ENCODE peak calls at places on chromosomes 7 and 10, in four cellular contexts. One of them, this sample, is unnamed.

GRCh38 chr10:43282881-43283280 is 16.0 kb upstream of the RASGEF1A start:
- DNase-seq in transverse colon: no peak
- DNase-seq in SJSA1: no peak
- DNase-seq in naive thymus-derived CD4-positive, alpha-beta T cell: no peak
- DNase-seq in this sample: no peak

GRCh38 chr10:75776738-75777504 is 345.5 kb downstream of the LRMDA start:
- DNase-seq in transverse colon: no peak
- DNase-seq in SJSA1: no peak
- DNase-seq in naive thymus-derived CD4-positive, alpha-beta T cell: no peak
- DNase-seq in this sample: no peak

GRCh38 chr7:99617187-99617781 is 538 bp downstream of the ZSCAN25 start:
- DNase-seq in transverse colon: no peak
- DNase-seq in SJSA1: no peak
- DNase-seq in naive thymus-derived CD4-positive, alpha-beta T cell: no peak
- DNase-seq in this sample: no peak

GRCh38 chr10:94546058-94546595 is 539 bp downstream of the HELLS start:
- DNase-seq in transverse colon: no peak
- DNase-seq in SJSA1: no peak
- DNase-seq in naive thymus-derived CD4-positive, alpha-beta T cell: no peak
- DNase-seq in this sample: no peak

GRCh38 chr10:17644485-17644964 is 574 bp downstream of the STAM start:
- DNase-seq in transverse colon: no peak
- DNase-seq in SJSA1: no peak
- DNase-seq in naive thymus-derived CD4-positive, alpha-beta T cell: no peak
- DNase-seq in this sample: no peak

GRCh38 chr7:130371059-130371458 is 9.2 kb upstream of the CPA1 start:
- DNase-seq in transverse colon: peak; percentile 24
- DNase-seq in SJSA1: no peak
- DNase-seq in naive thymus-derived CD4-positive, alpha-beta T cell: no peak
- DNase-seq in this sample: no peak

GRCh38 chr10:86355571-86356038 is 11.0 kb downstream of the GRID1 start:
- DNase-seq in transverse colon: peak; percentile 45
- DNase-seq in SJSA1: no peak
- DNase-seq in naive thymus-derived CD4-positive, alpha-beta T cell: no peak
- DNase-seq in this sample: no peak

GRCh38 chr10:99431190-99431549 is 746 bp upstream of the GOT1 start:
- DNase-seq in transverse colon: peak; percentile 85
- DNase-seq in SJSA1: no peak
- DNase-seq in naive thymus-derived CD4-positive, alpha-beta T cell: peak; percentile 22
- DNase-seq in this sample: no peak

GRCh38 chr10:12589271-12589670 is 239.9 kb downstream of the CAMK1D start:
- DNase-seq in transverse colon: no peak
- DNase-seq in SJSA1: no peak
- DNase-seq in naive thymus-derived CD4-positive, alpha-beta T cell: no peak
- DNase-seq in this sample: no peak

GRCh38 chr7:44608916-44609648 is 2.7 kb downstream of the OGDH start:
- DNase-seq in transverse colon: no peak
- DNase-seq in SJSA1: peak; percentile 68
- DNase-seq in naive thymus-derived CD4-positive, alpha-beta T cell: no peak
- DNase-seq in this sample: no peak

GRCh38 chr7:41858196-41858595 is 155.3 kb upstream of the INHBA start:
- DNase-seq in transverse colon: no peak
- DNase-seq in SJSA1: no peak
- DNase-seq in naive thymus-derived CD4-positive, alpha-beta T cell: no peak
- DNase-seq in this sample: peak; percentile 42

GRCh38 chr7:51261950-51262795 is 54.4 kb downstream of the COBL start:
- DNase-seq in transverse colon: peak; percentile 47
- DNase-seq in SJSA1: no peak
- DNase-seq in naive thymus-derived CD4-positive, alpha-beta T cell: no peak
- DNase-seq in this sample: no peak

GRCh38 chr7:150879345-150879744 is 27.0 kb downstream of the AOC1 start:
- DNase-seq in transverse colon: no peak
- DNase-seq in SJSA1: no peak
- DNase-seq in naive thymus-derived CD4-positive, alpha-beta T cell: no peak
- DNase-seq in this sample: no peak

GRCh38 chr10:30017576-30017975 is 41.8 kb downstream of the JCAD start:
- DNase-seq in transverse colon: no peak
- DNase-seq in SJSA1: no peak
- DNase-seq in naive thymus-derived CD4-positive, alpha-beta T cell: no peak
- DNase-seq in this sample: no peak

GRCh38 chr10:12534824-12535223 is 185.5 kb downstream of the CAMK1D start:
- DNase-seq in transverse colon: no peak
- DNase-seq in SJSA1: no peak
- DNase-seq in naive thymus-derived CD4-positive, alpha-beta T cell: no peak
- DNase-seq in this sample: no peak

GRCh38 chr7:157475095-157475494 is 138.3 kb downstream of the DNAJB6 start:
- DNase-seq in transverse colon: no peak
- DNase-seq in SJSA1: no peak
- DNase-seq in naive thymus-derived CD4-positive, alpha-beta T cell: no peak
- DNase-seq in this sample: no peak

GRCh38 chr7:156764766-156765165 is 124.2 kb downstream of the RNF32 start:
- DNase-seq in transverse colon: no peak
- DNase-seq in SJSA1: no peak
- DNase-seq in naive thymus-derived CD4-positive, alpha-beta T cell: no peak
- DNase-seq in this sample: no peak

GRCh38 chr7:83347836-83348482 is 185.3 kb upstream of the PCLO start:
- DNase-seq in transverse colon: peak; percentile 14
- DNase-seq in SJSA1: no peak
- DNase-seq in naive thymus-derived CD4-positive, alpha-beta T cell: no peak
- DNase-seq in this sample: peak; percentile 4

GRCh38 chr10:97648557-97649404 is 8.3 kb downstream of the PI4K2A start:
- DNase-seq in transverse colon: no peak
- DNase-seq in SJSA1: peak; percentile 80
- DNase-seq in naive thymus-derived CD4-positive, alpha-beta T cell: peak; percentile 40
- DNase-seq in this sample: peak; percentile 59

GRCh38 chr7:101688183-101688831 is 59.2 kb upstream of the MYL10 start:
- DNase-seq in transverse colon: peak; percentile 84
- DNase-seq in SJSA1: peak; percentile 69
- DNase-seq in naive thymus-derived CD4-positive, alpha-beta T cell: peak; percentile 89
- DNase-seq in this sample: peak; percentile 18

GRCh38 chr7:101687791-101688182 is 58.7 kb upstream of the MYL10 start:
- DNase-seq in transverse colon: no peak
- DNase-seq in SJSA1: no peak
- DNase-seq in naive thymus-derived CD4-positive, alpha-beta T cell: no peak
- DNase-seq in this sample: no peak

GRCh38 chr7:101688995-101689907 is 60.2 kb upstream of the MYL10 start:
- DNase-seq in transverse colon: no peak
- DNase-seq in SJSA1: no peak
- DNase-seq in naive thymus-derived CD4-positive, alpha-beta T cell: no peak
- DNase-seq in this sample: no peak

GRCh38 chr7:101691822-101692384 is 62.8 kb upstream of the MYL10 start:
- DNase-seq in transverse colon: peak; percentile 64
- DNase-seq in SJSA1: no peak
- DNase-seq in naive thymus-derived CD4-positive, alpha-beta T cell: no peak
- DNase-seq in this sample: no peak

GRCh38 chr7:101690061-101690460 is 61.0 kb upstream of the MYL10 start:
- DNase-seq in transverse colon: peak; percentile 75
- DNase-seq in SJSA1: no peak
- DNase-seq in naive thymus-derived CD4-positive, alpha-beta T cell: no peak
- DNase-seq in this sample: no peak
- H3K9me3 ChIP-seq in transverse colon: no peaks in the 10 kb centered on the region
- H3K9me3 ChIP-seq in SJSA1: no peaks in the 10 kb centered on the region
- H3K9me3 ChIP-seq in naive thymus-derived CD4-positive, alpha-beta T cell: no peaks in the 10 kb centered on the region
- H3K9me3 ChIP-seq in this sample: no peaks in the 10 kb centered on the region

DNA sequence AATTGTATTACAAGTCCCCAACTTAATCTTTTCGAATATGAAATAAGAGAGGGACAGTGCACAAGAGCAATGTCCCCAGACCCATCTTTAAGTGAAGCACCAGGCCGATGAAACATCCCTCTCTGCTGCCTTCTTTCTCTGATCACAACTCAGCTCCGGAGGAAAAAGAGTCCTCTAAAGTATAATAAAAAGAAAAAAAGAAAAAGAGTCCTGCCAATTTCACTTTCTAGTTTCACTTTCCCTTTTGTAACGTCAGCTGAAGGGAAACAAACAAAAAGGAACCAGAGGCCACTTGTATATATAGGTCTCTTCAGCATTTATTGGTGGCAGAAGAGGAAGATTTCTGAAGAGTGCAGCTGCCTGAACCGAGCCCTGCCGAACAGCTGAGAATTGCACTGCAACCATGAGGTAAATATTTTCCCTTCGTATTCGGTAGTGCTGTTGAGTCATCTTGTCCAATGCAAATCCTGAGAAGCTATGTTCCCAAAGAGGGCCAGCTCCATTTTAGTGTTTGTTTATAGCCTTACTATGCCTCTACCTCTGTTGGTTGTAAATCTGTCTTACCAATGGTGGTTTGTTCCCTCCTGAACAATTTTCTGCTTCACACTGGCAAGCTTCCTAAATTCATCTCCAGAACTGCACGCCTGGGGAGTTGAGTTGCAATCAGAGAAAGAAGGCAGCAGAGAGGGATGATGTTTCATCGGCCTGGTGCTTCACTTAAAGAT is at the start of gene IFIT2:
- DNase-seq in transverse colon: peak; percentile 47
- DNase-seq in SJSA1: peak; percentile 73
- DNase-seq in naive thymus-derived CD4-positive, alpha-beta T cell: no peak
- DNase-seq in this sample: peak; percentile 42
- H3K4me3 ChIP-seq in transverse colon: peak within 1 kb of the TSS; percentile 60
- H3K4me3 ChIP-seq in SJSA1: peak within 1 kb of the TSS; percentile 40
- H3K4me3 ChIP-seq in naive thymus-derived CD4-positive, alpha-beta T cell: peak within 1 kb of the TSS; percentile 76
- H3K4me3 ChIP-seq in this sample: peak within 1 kb of the TSS; percentile 61

GRCh38 chr10:124181656-124182055 is 88.3 kb upstream of the CHST15 start:
- DNase-seq in transverse colon: no peak
- DNase-seq in SJSA1: no peak
- DNase-seq in naive thymus-derived CD4-positive, alpha-beta T cell: no peak
- DNase-seq in this sample: no peak
- H3K27ac ChIP-seq in transverse colon: no peak overlapping the region
- H3K27ac ChIP-seq in SJSA1: no peak overlapping the region
- H3K27ac ChIP-seq in naive thymus-derived CD4-positive, alpha-beta T cell: no peak overlapping the region
- H3K27ac ChIP-seq in this sample: no peak overlapping the region

GRCh38 chr10:37821237-37821636 is 36.2 kb downstream of the ZNF248 start:
- DNase-seq in transverse colon: no peak
- DNase-seq in SJSA1: no peak
- DNase-seq in naive thymus-derived CD4-positive, alpha-beta T cell: no peak
- DNase-seq in this sample: no peak
- H3K9me3 ChIP-seq in transverse colon: peaks cover 39% of the 10 kb centered on the region
- H3K9me3 ChIP-seq in SJSA1: peaks cover 7% of the 10 kb centered on the region
- H3K9me3 ChIP-seq in naive thymus-derived CD4-positive, alpha-beta T cell: peaks cover 47% of the 10 kb centered on the region
- H3K9me3 ChIP-seq in this sample: peaks cover 19% of the 10 kb centered on the region

GRCh38 chr10:87550741-87551140 is 46.0 kb downstream of the MINPP1 start:
- DNase-seq in transverse colon: no peak
- DNase-seq in SJSA1: no peak
- DNase-seq in naive thymus-derived CD4-positive, alpha-beta T cell: no peak
- DNase-seq in this sample: no peak

GRCh38 chr10:87545783-87546182 is 41.1 kb downstream of the MINPP1 start:
- DNase-seq in transverse colon: no peak
- DNase-seq in SJSA1: no peak
- DNase-seq in naive thymus-derived CD4-positive, alpha-beta T cell: no peak
- DNase-seq in this sample: no peak

GRCh38 chr10:87546971-87547413 is 42.3 kb downstream of the MINPP1 start:
- DNase-seq in transverse colon: no peak
- DNase-seq in SJSA1: no peak
- DNase-seq in naive thymus-derived CD4-positive, alpha-beta T cell: no peak
- DNase-seq in this sample: no peak

GRCh38 chr10:87546221-87546620 is 41.5 kb downstream of the MINPP1 start:
- DNase-seq in transverse colon: no peak
- DNase-seq in SJSA1: no peak
- DNase-seq in naive thymus-derived CD4-positive, alpha-beta T cell: no peak
- DNase-seq in this sample: no peak

GRCh38 chr10:87547734-87548311 is 43.1 kb downstream of the MINPP1 start:
- DNase-seq in transverse colon: no peak
- DNase-seq in SJSA1: no peak
- DNase-seq in naive thymus-derived CD4-positive, alpha-beta T cell: no peak
- DNase-seq in this sample: peak; percentile 45
- H3K4me3 ChIP-seq in transverse colon: no peak overlapping the region
- H3K4me3 ChIP-seq in SJSA1: no peak overlapping the region
- H3K4me3 ChIP-seq in naive thymus-derived CD4-positive, alpha-beta T cell: no peak overlapping the region
- H3K4me3 ChIP-seq in this sample: no peak overlapping the region

GRCh38 chr10:67771200-67771599 is 66.8 kb downstream of the DNAJC12 start:
- DNase-seq in transverse colon: no peak
- DNase-seq in SJSA1: no peak
- DNase-seq in naive thymus-derived CD4-positive, alpha-beta T cell: no peak
- DNase-seq in this sample: no peak
- H3K27ac ChIP-seq in transverse colon: no peak overlapping the region
- H3K27ac ChIP-seq in SJSA1: no peak overlapping the region
- H3K27ac ChIP-seq in naive thymus-derived CD4-positive, alpha-beta T cell: no peak overlapping the region
- H3K27ac ChIP-seq in this sample: no peak overlapping the region

GRCh38 chr7:120055300-120055699 is 217.7 kb upstream of the KCND2 start:
- DNase-seq in transverse colon: no peak
- DNase-seq in SJSA1: no peak
- DNase-seq in naive thymus-derived CD4-positive, alpha-beta T cell: no peak
- DNase-seq in this sample: no peak
- H3K9me3 ChIP-seq in transverse colon: no peaks in the 10 kb centered on the region
- H3K9me3 ChIP-seq in SJSA1: peaks cover 4% of the 10 kb centered on the region
- H3K9me3 ChIP-seq in naive thymus-derived CD4-positive, alpha-beta T cell: peaks cover 7% of the 10 kb centered on the region
- H3K9me3 ChIP-seq in this sample: no peaks in the 10 kb centered on the region

DNA sequence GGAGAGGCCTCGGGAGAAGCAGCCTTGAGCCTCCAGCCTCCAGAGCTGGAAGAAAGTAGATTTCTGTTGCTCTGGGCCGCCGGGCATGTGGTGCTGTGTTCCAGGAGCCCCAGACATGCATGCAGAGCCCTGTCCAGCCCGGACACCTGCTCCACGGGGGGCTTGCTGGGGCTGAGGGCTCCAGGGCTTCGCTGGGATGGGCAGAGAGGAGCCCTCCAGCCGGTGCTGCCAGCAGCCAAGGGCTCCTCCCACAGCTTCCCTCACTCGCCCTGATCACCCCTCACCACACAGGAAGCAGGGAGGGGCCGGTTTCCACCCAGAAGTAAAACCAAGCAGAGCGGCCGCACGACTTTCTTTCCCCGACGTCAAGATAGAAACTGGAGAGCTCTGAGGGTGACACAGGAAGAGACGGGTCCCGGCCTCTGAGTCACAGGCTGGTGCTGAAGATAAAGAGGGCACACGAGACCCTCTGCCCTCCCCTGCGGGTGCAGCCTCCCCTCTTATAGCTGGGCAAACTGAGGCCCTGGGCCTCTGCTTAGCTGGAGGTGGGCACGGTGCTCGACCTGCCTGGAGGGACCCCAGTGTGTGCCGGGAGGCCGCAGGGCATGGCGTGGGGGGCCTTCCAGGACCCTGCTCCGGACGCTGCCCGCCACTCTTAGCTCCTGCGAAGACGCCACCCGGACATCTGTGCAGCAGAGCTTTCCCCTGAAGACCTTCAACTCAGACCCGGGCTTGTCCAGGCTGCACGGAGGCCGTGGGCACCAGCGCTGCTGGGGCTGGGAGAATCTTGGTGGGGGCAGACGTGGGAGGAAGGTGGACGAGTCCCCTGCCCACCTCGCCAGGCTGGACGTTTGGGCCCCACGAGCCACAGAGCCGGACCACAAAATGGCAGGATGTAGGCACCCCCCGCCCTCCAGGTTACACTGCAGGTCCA is 31.1 kb downstream of the ADAP1 start:
- DNase-seq in transverse colon: peak; percentile 94
- DNase-seq in SJSA1: peak; percentile 35
- DNase-seq in naive thymus-derived CD4-positive, alpha-beta T cell: peak; percentile 85
- DNase-seq in this sample: no peak
- H3K4me3 ChIP-seq in transverse colon: peak overlapping the region; percentile 35
- H3K4me3 ChIP-seq in SJSA1: no peak overlapping the region
- H3K4me3 ChIP-seq in naive thymus-derived CD4-positive, alpha-beta T cell: peak overlapping the region; percentile 84
- H3K4me3 ChIP-seq in this sample: no peak overlapping the region